ENCODE peak calls at places on chromosomes 13 and 19, in ten cellular contexts. Q is T-helper 2 cell; O is adipocyte; F is occipital lobe; J is left ventricle myocardium inferior; B is stimulated activated CD4-positive, alpha-beta T cell treated with anti-CD3 and anti-CD28 coated beads, Interleukin-2, amount 100 ng/mL, for 48 hours; R is esophagus squamous epithelium; H is GM12865; W is neuronal stem cell; G is CD4-positive, alpha-beta T cell. S is an unnamed sample.

GRCh38 chr13:79450110-79450509 is 30.8 kb upstream of the NDFIP2 start:
- DNase-seq in Q (peak; percentile 22), O (no peak), F (no peak), J (no peak), B (no peak), R (no peak), H (no peak), W (no peak), G (no peak), S (no peak)

GRCh38 chr19:17553256-17553655 is 2.2 kb upstream of the COLGALT1 start:
- DNase-seq in Q (no peak), O (peak; percentile 88), F (peak; percentile 13), J (peak; percentile 73), B (no peak), R (no peak), H (peak; percentile 57), W (no peak), G (no peak), S (no peak)

GRCh38 chr19:35897706-35898451 is 2.5 kb downstream of the NFKBID start:
- DNase-seq in Q (no peak), O (no peak), F (no peak), J (no peak), B (no peak), R (no peak), H (no peak), W (no peak), G (no peak), S (no peak)

GRCh38 chr13:32164622-32165268 is 133.2 kb downstream of the FRY start:
- DNase-seq in Q (no peak), O (peak; percentile 62), F (no peak), J (no peak), B (peak; percentile 10), R (no peak), H (peak; percentile 50), W (peak; percentile 33), G (no peak), S (no peak)

GRCh38 chr13:106569233-106570095 is 1.5 kb upstream of the ARGLU1 start:
- DNase-seq in Q (no peak), O (no peak), F (no peak), J (no peak), B (no peak), R (no peak), H (no peak), W (no peak), G (no peak), S (no peak)

GRCh38 chr13:27043013-27043412 is 128.6 kb downstream of the USP12 start:
- DNase-seq in Q (no peak), O (peak; percentile 96), F (peak; percentile 73), J (no peak), B (no peak), R (no peak), H (no peak), W (no peak), G (no peak), S (no peak)

GRCh38 chr19:35937345-35938281 is 1.4 kb downstream of the LRFN3 start:
- DNase-seq in Q (no peak), O (peak; percentile 21), F (no peak), J (no peak), B (no peak), R (no peak), H (no peak), W (no peak), G (no peak), S (no peak)

GRCh38 chr19:49336482-49337266 is 1.5 kb downstream of the CD37 start:
- DNase-seq in Q (no peak), O (no peak), F (no peak), J (no peak), B (no peak), R (no peak), H (no peak), W (no peak), G (no peak), S (no peak)

GRCh38 chr13:44243198-44243852 is 130.3 kb upstream of the SERP2 start:
- DNase-seq in Q (no peak), O (no peak), F (peak; percentile 65), J (no peak), B (no peak), R (no peak), H (peak; percentile 84), W (peak; percentile 15), G (no peak), S (no peak)

GRCh38 chr13:102881819-102882686 is 36.2 kb downstream of the ERCC5 start:
- DNase-seq in Q (no peak), O (no peak), F (no peak), J (no peak), B (no peak), R (no peak), H (no peak), W (no peak), G (no peak), S (no peak)

GRCh38 chr13:44219808-44220544 is 153.6 kb upstream of the SERP2 start:
- DNase-seq in Q (no peak), O (peak; percentile 47), F (no peak), J (no peak), B (no peak), R (no peak), H (no peak), W (no peak), G (no peak), S (no peak)

GRCh38 chr19:35318679-35319448 is 10.1 kb upstream of the CD22 start:
- DNase-seq in Q (no peak), O (peak; percentile 14), F (peak; percentile 69), J (peak; percentile 40), B (no peak), R (no peak), H (no peak), W (no peak), G (no peak), S (no peak)

GRCh38 chr19:18863843-18864362 is 32.1 kb downstream of the CERS1 start:
- DNase-seq in Q (no peak), O (no peak), F (no peak), J (no peak), B (no peak), R (no peak), H (no peak), W (no peak), G (no peak), S (no peak)

GRCh38 chr19:13995017-13995728 is 10.9 kb downstream of the RFX1 start:
- DNase-seq in Q (no peak), O (no peak), F (peak; percentile 35), J (peak; percentile 48), B (no peak), R (no peak), H (no peak), W (no peak), G (no peak), S (no peak)

GRCh38 chr13:94009696-94010095 is 469.8 kb downstream of the DCT start:
- DNase-seq in Q (no peak), O (peak; percentile 82), F (no peak), J (no peak), B (no peak), R (no peak), H (no peak), W (no peak), G (no peak), S (no peak)

GRCh38 chr13:21661097-21661496 is 9.8 kb upstream of the FGF9 start:
- DNase-seq in Q (no peak), O (no peak), F (no peak), J (no peak), B (no peak), R (no peak), H (no peak), W (no peak), G (no peak), S (no peak)

GRCh38 chr19:50728084-50728737 is 5.0 kb downstream of the CLEC11A start:
- DNase-seq in Q (peak; percentile 35), O (no peak), F (peak; percentile 69), J (peak; percentile 76), B (peak; percentile 58), R (no peak), H (no peak), W (peak; percentile 90), G (no peak), S (peak; percentile 79)

GRCh38 chr19:52231154-52231565 is 38.2 kb upstream of the ZNF766 start:
- DNase-seq in Q (no peak), O (no peak), F (no peak), J (no peak), B (no peak), R (no peak), H (no peak), W (no peak), G (no peak), S (no peak)

GRCh38 chr13:93309886-93310520 is 83.4 kb downstream of the GPC6 start:
- DNase-seq in Q (no peak), O (no peak), F (no peak), J (no peak), B (no peak), R (no peak), H (peak; percentile 2), W (peak; percentile 45), G (no peak), S (no peak)

GRCh38 chr19:57290970-57291369 is 10.7 kb downstream of the ZNF460 start:
- DNase-seq in Q (no peak), O (no peak), F (no peak), J (no peak), B (no peak), R (no peak), H (no peak), W (no peak), G (no peak), S (no peak)

GRCh38 chr13:47087841-47088240 is 191.0 kb upstream of the HTR2A start:
- DNase-seq in Q (no peak), O (peak; percentile 39), F (no peak), J (no peak), B (no peak), R (no peak), H (no peak), W (no peak), G (no peak), S (no peak)

GRCh38 chr19:17741456-17741855 is 9.8 kb upstream of the FCHO1 start:
- DNase-seq in Q (no peak), O (no peak), F (no peak), J (no peak), B (no peak), R (no peak), H (no peak), W (no peak), G (no peak), S (no peak)

GRCh38 chr19:10365518-10365917 is 14.9 kb downstream of the TYK2 start:
- DNase-seq in Q (no peak), O (no peak), F (no peak), J (no peak), B (no peak), R (no peak), H (no peak), W (no peak), G (no peak), S (no peak)

GRCh38 chr19:30784850-30785459 is 412.8 kb downstream of the ZNF536 start:
- DNase-seq in Q (peak; percentile 47), O (peak; percentile 22), F (peak; percentile 6), J (peak; percentile 43), B (peak; percentile 54), R (no peak), H (peak; percentile 29), W (peak; percentile 24), G (peak; percentile 48), S (peak; percentile 16)

GRCh38 chr13:65336916-65337315 is 1893.2 kb downstream of the PCDH9 start:
- DNase-seq in Q (no peak), O (peak; percentile 80), F (no peak), J (no peak), B (no peak), R (no peak), H (no peak), W (no peak), G (no peak), S (no peak)

GRCh38 chr19:10361569-10362011 is 18.8 kb downstream of the TYK2 start:
- DNase-seq in Q (no peak), O (no peak), F (no peak), J (no peak), B (no peak), R (no peak), H (no peak), W (no peak), G (no peak), S (no peak)

GRCh38 chr13:112446867-112447266 is 70.7 kb downstream of the SPACA7 start:
- DNase-seq in Q (no peak), O (no peak), F (no peak), J (no peak), B (no peak), R (no peak), H (no peak), W (no peak), G (no peak), S (no peak)

GRCh38 chr19:18281082-18282020 is at the start of gene JUND:
- DNase-seq in Q (peak; percentile 93), O (peak; percentile 99), F (peak; percentile 93), J (peak; percentile 99), B (peak; percentile 94), R (peak; percentile 85), H (peak; percentile 99), W (peak; percentile 99), G (peak; percentile 92), S (peak; percentile 93)